ENCODE peak calls at places on chromosomes 11 and 22, in four cellular contexts. T, U, M and A are unnamed samples.

GRCh38 chr11:61635787-61636186 is 44.4 kb upstream of the DAGLA start:
- DNase-seq in M (no peak), T (no peak), U (no peak), A (no peak)

GRCh38 chr11:120658071-120658423 is 146.5 kb downstream of the GRIK4 start:
- DNase-seq in T (no peak), M (no peak), U (no peak), A (peak)

GRCh38 chr11:89503422-89503821 is 12.2 kb upstream of the NOX4 start:
- DNase-seq in U (no peak), M (no peak), T (no peak), A (no peak)

GRCh38 chr11:100546714-100547113 is 140.4 kb upstream of the ARHGAP42 start:
- DNase-seq in U (no peak), M (no peak), T (no peak), A (no peak)

GRCh38 chr22:27283714-27284113 is 517.8 kb downstream of the MN1 start:
- DNase-seq in U (peak), T (no peak), M (no peak), A (no peak)

GRCh38 chr11:40797981-40798380 is 661.5 kb downstream of the LRRC4C start:
- DNase-seq in M (no peak), T (no peak), U (no peak), A (no peak)

GRCh38 chr22:23405366-23405851 is 174.7 kb downstream of the IGLL1 start:
- DNase-seq in T (no peak), M (no peak), U (no peak), A (no peak)

GRCh38 chr11:10674440-10674855 is 19.1 kb downstream of the IRAG1 start:
- DNase-seq in M (no peak), T (no peak), U (no peak), A (no peak)

GRCh38 chr11:73972187-73972586 is 10.5 kb downstream of the UCP2 start:
- DNase-seq in T (no peak), U (peak), M (no peak), A (no peak)

GRCh38 chr11:9462806-9463537 is 2.2 kb downstream of the ZNF143 start:
- DNase-seq in U (peak), T (peak), M (no peak), A (peak)

GRCh38 chr11:48307760-48308386 is 1.9 kb downstream of the OR4S1 start:
- DNase-seq in T (peak), M (peak), U (peak), A (no peak)

GRCh38 chr22:33101550-33101949 is 43.4 kb upstream of the SYN3 start:
- DNase-seq in M (no peak), T (no peak), U (no peak), A (no peak)

GRCh38 chr11:76008474-76008873 is 193.5 kb downstream of the UVRAG start:
- DNase-seq in U (no peak), M (no peak), T (no peak), A (no peak)

GRCh38 chr22:24153353-24153752 is 27.9 kb upstream of the SUSD2 start:
- DNase-seq in T (no peak), M (no peak), U (no peak), A (no peak)

GRCh38 chr11:108289699-108290098 is 66.8 kb downstream of the ATM start:
- DNase-seq in U (no peak), T (no peak), M (no peak), A (no peak)

GRCh38 chr22:30857791-30858190 is 110.8 kb downstream of the MORC2 start:
- DNase-seq in T (no peak), M (no peak), U (no peak), A (no peak)

GRCh38 chr22:32985899-32986772 is 72.0 kb downstream of the SYN3 start:
- DNase-seq in U (peak), T (peak), M (peak), A (no peak)

GRCh38 chr22:28896611-28897010 is 13.2 kb downstream of the ZNRF3 start:
- DNase-seq in T (no peak), U (no peak), M (no peak), A (no peak)

GRCh38 chr11:74162688-74163467 is 7.9 kb downstream of the C2CD3 start:
- DNase-seq in T (no peak), U (no peak), M (no peak), A (peak)

GRCh38 chr11:128598096-128598495 is 10.7 kb upstream of the ETS1 start:
- DNase-seq in U (no peak), T (no peak), M (no peak), A (no peak)

GRCh38 chr22:43618517-43618916 is 193.6 kb downstream of the EFCAB6 start:
- DNase-seq in M (no peak), T (no peak), U (no peak), A (no peak)

GRCh38 chr11:72787262-72788104 is 6.4 kb downstream of the STARD10 start:
- DNase-seq in T (peak), M (peak), U (peak), A (no peak)

GRCh38 chr11:112366777-112367176 is 106.1 kb upstream of the PLET1 start:
- DNase-seq in T (no peak), U (no peak), M (no peak), A (no peak)

GRCh38 chr11:28517621-28518020 is 409.4 kb downstream of the METTL15 start:
- DNase-seq in M (no peak), U (no peak), T (no peak), A (no peak)

GRCh38 chr22:43402128-43402527 is 9.7 kb upstream of the MPPED1 start:
- DNase-seq in U (no peak), M (no peak), T (no peak), A (no peak)

GRCh38 chr11:16775604-16776283 is 37.3 kb downstream of the C11orf58 start:
- DNase-seq in T (no peak), M (no peak), U (no peak), A (no peak)

GRCh38 chr22:45925811-45926351 is 51.1 kb downstream of the WNT7B start:
- DNase-seq in U (no peak), M (no peak), T (no peak), A (no peak)

GRCh38 chr11:130599073-130599654 is 150.7 kb downstream of the ADAMTS15 start:
- DNase-seq in M (no peak), U (no peak), T (no peak), A (no peak)

GRCh38 chr11:26234451-26234850 is 97.5 kb upstream of the ANO3 start:
- DNase-seq in U (no peak), M (no peak), T (no peak), A (no peak)

GRCh38 chr22:27336151-27337090 is 465.1 kb downstream of the MN1 start:
- DNase-seq in U (no peak), T (no peak), M (no peak), A (no peak)

GRCh38 chr11:8870461-8871282 is 40.3 kb upstream of the AKIP1 start:
- DNase-seq in U (peak), T (no peak), M (peak), A (no peak)

GRCh38 chr11:103844327-103845215 is 191.9 kb upstream of the DDI1 start:
- DNase-seq in U (no peak), T (no peak), M (no peak), A (peak)

GRCh38 chr11:71322192-71322735 is 69.9 kb upstream of the SHANK2 start:
- DNase-seq in M (no peak), U (no peak), T (no peak), A (no peak)

GRCh38 chr11:64868904-64869570 is 9.4 kb downstream of the EHD1 start:
- DNase-seq in M (peak), U (no peak), T (no peak), A (no peak)

GRCh38 chr11:120929664-120930154 is 94.2 kb upstream of the TBCEL start:
- DNase-seq in U (peak), T (peak), M (peak), A (no peak)

GRCh38 chr22:38345782-38346181 is 28.5 kb upstream of the CSNK1E start:
- DNase-seq in M (no peak), U (no peak), T (no peak), A (no peak)
- TF ChIP-seq CHD4 in M (no peak), U (no peak), T (no peak), A (no peak)

DNA sequence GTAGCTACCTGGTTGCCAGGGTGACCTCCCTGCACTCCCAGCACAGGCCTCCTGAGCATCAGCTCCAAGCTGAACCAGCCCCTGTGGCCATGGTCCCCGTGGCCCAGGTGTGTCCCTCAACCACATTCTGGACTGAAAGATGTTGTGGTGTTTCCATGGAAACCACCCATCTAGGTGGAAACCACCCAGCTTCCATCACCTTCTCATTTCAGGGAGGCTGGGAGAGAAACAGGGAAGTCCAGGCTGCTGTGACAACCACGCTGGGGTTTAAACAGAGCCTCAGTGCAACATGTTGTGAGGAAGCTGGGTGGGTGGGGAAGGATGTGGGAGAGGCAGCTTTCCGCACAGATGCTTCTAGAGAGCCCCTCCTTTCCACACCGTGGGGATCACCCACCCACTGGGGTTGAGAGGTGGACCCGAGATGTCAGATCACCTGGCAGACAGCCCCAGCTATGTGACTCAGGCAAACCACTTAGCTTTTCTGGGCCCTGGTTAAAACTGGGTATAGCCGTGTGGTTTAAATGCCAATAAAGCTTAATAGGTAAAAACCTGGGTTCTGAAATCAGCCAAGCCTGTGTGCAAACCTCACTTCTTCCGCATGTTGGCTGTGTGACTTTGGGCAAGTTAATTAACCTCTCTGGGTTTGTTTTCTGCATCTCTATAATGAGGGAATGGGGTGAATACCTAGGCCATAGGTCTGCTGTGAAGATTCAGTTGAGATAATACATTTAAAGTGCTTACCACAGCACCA is 46.4 kb downstream of the CD82 start:
- DNase-seq in M (no peak), T (no peak), U (no peak), A (peak)
- TF ChIP-seq MYC in M (no peak), T (no peak), U (no peak), A (no peak)

GRCh38 chr11:125872138-125872491 is 15.4 kb upstream of the HYLS1 start:
- DNase-seq in U (no peak), T (no peak), M (no peak), A (no peak)
- TF ChIP-seq CHD4 in U (no peak), T (no peak), M (no peak), A (no peak)

GRCh38 chr11:62922189-62922589 is 1.0 kb upstream of the CHRM1 start:
- DNase-seq in U (no peak), T (no peak), M (no peak), A (no peak)

GRCh38 chr11:62921573-62922188 is 518 bp upstream of the CHRM1 start:
- DNase-seq in M (no peak), U (no peak), T (no peak), A (no peak)

GRCh38 chr11:62921201-62921572 is at the start of gene CHRM1:
- DNase-seq in M (no peak), U (no peak), T (no peak), A (no peak)

GRCh38 chr11:62923634-62924411 is 2.7 kb upstream of the CHRM1 start:
- DNase-seq in U (no peak), M (no peak), T (no peak), A (peak)

GRCh38 chr11:62922653-62923371 is 1.6 kb upstream of the CHRM1 start:
- DNase-seq in M (peak), U (peak), T (no peak), A (no peak)
- TF ChIP-seq MYC in M (no peak), U (no peak), T (no peak), A (no peak)

GRCh38 chr11:116230453-116230852 is 542.3 kb downstream of the BUD13 start:
- DNase-seq in U (no peak), M (no peak), T (no peak), A (no peak)
- TF ChIP-seq CHD4 in U (no peak), M (no peak), T (no peak), A (no peak)

GRCh38 chr11:19229671-19230070 is 11.1 kb downstream of the E2F8 start:
- DNase-seq in T (no peak), U (no peak), M (no peak), A (no peak)
- TF ChIP-seq MYC in T (no peak), U (no peak), M (no peak), A (no peak)